ENCODE peak calls at places on chromosome 17, in four cellular contexts. O is K562, D is HCT116, N is HepG2. X is an unnamed sample.

GRCh38 chr17:80612997-80613731 is 68.5 kb downstream of the RPTOR start:
- DNase-seq in O (no peak), N (no peak), D (no peak), X (no peak)

GRCh38 chr17:19724501-19725420 is 8.4 kb upstream of the SLC47A2 start:
- DNase-seq in O (no peak), D (no peak), N (no peak), X (no peak)

GRCh38 chr17:2700031-2700490 is 11.5 kb downstream of the CLUH start:
- DNase-seq in O (no peak), D (no peak), N (no peak), X (no peak)

GRCh38 chr17:77475012-77475976 is 334.5 kb downstream of the SEC14L1 start:
- DNase-seq in N (no peak), O (no peak), D (no peak), X (no peak)

GRCh38 chr17:2190014-2190413 is 113.6 kb downstream of the SMG6 start:
- DNase-seq in O (no peak), N (no peak), D (no peak), X (no peak)

GRCh38 chr17:80738020-80738380 is 193.4 kb downstream of the RPTOR start:
- DNase-seq in O (no peak), D (no peak), N (no peak), X (no peak)

GRCh38 chr17:3687949-3688614 is 7.9 kb downstream of the P2RX5 start:
- DNase-seq in N (no peak), D (no peak), O (peak), X (no peak)

GRCh38 chr17:39730095-39730921 is at the start of gene MIEN1:
- DNase-seq in O (peak), N (peak), D (peak), X (no peak)

GRCh38 chr17:20066253-20066652 is 57.1 kb downstream of the SPECC1 start:
- DNase-seq in D (no peak), O (no peak), N (no peak), X (peak)

GRCh38 chr17:78001182-78001581 is 42.7 kb downstream of the TNRC6C start:
- DNase-seq in O (no peak), N (no peak), D (no peak), X (no peak)

GRCh38 chr17:6599364-6599763 is 41.1 kb downstream of the KIAA0753 start:
- DNase-seq in N (no peak), O (peak), D (no peak), X (no peak)

GRCh38 chr17:50056961-50057330 is 1.0 kb downstream of the ITGA3 start:
- DNase-seq in N (no peak), O (no peak), D (no peak), X (no peak)

GRCh38 chr17:39551879-39552278 is 55.8 kb downstream of the NEUROD2 start:
- DNase-seq in N (no peak), D (no peak), O (no peak), X (no peak)

GRCh38 chr17:72372185-72372584 is 251.4 kb downstream of the SOX9 start:
- DNase-seq in D (no peak), O (no peak), N (no peak), X (no peak)

GRCh38 chr17:82065193-82065637 is 389 bp downstream of the DUS1L start:
- DNase-seq in O (no peak), D (no peak), N (no peak), X (no peak)

GRCh38 chr17:49438439-49438861 is 23.8 kb upstream of the PHB1 start:
- DNase-seq in N (peak), O (no peak), D (no peak), X (no peak)

GRCh38 chr17:43418441-43419374 is 19.9 kb downstream of the ARL4D start:
- DNase-seq in N (peak), D (peak), O (peak), X (no peak)

GRCh38 chr17:6677158-6677831 is 25.7 kb downstream of the C17orf100 start:
- DNase-seq in O (no peak), N (peak), D (no peak), X (no peak)

GRCh38 chr17:21283482-21284318 is 811 bp upstream of the MAP2K3 start:
- DNase-seq in O (no peak), N (no peak), D (peak), X (no peak)

GRCh38 chr17:70310251-70310672 is 140.9 kb downstream of the KCNJ2 start:
- DNase-seq in D (no peak), O (no peak), N (no peak), X (no peak)

GRCh38 chr17:15963670-15964110 is 18.8 kb downstream of the ADORA2B start:
- DNase-seq in D (peak), N (no peak), O (no peak), X (no peak)

GRCh38 chr17:79968116-79968515 is 67.6 kb downstream of the TBC1D16 start:
- DNase-seq in O (no peak), N (no peak), D (no peak), X (no peak)

GRCh38 chr17:76547183-76547641 is 7.4 kb downstream of the PRCD start:
- DNase-seq in N (peak), D (no peak), O (peak), X (no peak)

GRCh38 chr17:76997981-76998531 is 129.9 kb downstream of the MGAT5B start:
- DNase-seq in O (no peak), N (no peak), D (no peak), X (no peak)

GRCh38 chr17:69501591-69502468 is 87.3 kb downstream of the MAP2K6 start:
- DNase-seq in O (no peak), D (no peak), N (peak), X (no peak)

GRCh38 chr17:75113798-75114551 is 4.2 kb downstream of the ARMC7 start:
- DNase-seq in O (peak), D (peak), N (peak), X (no peak)

GRCh38 chr17:39867084-39867890 is 715 bp upstream of the ZPBP2 start:
- DNase-seq in N (no peak), O (no peak), D (no peak), X (no peak)

GRCh38 chr17:82595893-82596292 is 52.4 kb downstream of the WDR45B start:
- DNase-seq in O (no peak), N (no peak), D (no peak), X (no peak)

GRCh38 chr17:8162232-8162996 is at the start of gene VAMP2:
- DNase-seq in N (no peak), D (no peak), O (peak), X (no peak)
- TF ChIP-seq TCF7L2 in N (no peak), D (no peak), O (no peak), X (no peak)

DNA sequence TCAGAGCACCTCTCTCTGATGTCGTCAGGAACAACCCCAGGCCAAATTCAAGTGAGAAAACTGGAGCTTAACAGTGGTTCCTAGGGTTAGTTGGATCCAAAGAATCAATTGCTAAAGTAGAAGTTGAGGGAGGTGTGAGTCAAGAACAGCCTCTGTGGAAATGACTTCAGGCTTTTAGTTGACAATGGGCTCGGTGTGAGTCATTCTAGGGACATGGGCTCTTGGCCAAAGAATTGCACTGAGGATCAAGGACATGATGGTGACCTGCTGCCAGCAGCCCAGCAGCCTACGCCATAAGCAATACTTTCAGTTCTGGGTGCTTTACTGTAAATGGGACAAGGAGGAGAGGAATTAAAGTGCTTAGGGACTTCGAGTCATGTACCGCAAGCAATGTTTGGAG is 32.1 kb upstream of the SMURF2 start:
- DNase-seq in O (peak), D (peak), N (peak), X (no peak)
- TF ChIP-seq POLR2AphosphoS5 in O (no peak), D (peak), N (no peak), X (no peak)

DNA sequence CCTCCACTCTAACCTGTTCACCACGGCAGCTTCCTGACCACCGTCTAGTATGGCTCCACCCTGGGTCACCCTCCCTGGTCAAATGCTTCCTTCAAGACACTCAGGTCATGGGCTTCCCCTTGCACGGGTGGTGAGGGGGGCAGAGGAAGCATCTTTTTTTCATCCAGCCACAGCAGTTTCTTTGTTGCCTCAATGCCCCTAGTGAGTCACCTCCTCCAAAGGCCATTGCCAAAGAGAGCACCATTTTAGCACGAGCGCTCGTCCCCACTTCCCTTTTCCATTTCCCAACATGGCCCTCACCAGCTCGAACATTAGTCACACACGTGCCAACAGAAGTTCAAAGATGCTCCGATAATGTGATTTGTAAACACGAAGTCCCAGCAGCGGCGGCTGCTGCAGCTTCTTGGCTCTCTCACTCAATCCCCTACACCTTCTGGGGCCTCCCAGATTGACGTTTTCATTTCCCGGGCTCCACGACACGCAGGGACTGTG is 134.6 kb downstream of the GAS7 start:
- DNase-seq in O (no peak), D (no peak), N (no peak), X (no peak)
- TF ChIP-seq TCF7L2 in O (no peak), D (no peak), N (no peak), X (no peak)

DNA sequence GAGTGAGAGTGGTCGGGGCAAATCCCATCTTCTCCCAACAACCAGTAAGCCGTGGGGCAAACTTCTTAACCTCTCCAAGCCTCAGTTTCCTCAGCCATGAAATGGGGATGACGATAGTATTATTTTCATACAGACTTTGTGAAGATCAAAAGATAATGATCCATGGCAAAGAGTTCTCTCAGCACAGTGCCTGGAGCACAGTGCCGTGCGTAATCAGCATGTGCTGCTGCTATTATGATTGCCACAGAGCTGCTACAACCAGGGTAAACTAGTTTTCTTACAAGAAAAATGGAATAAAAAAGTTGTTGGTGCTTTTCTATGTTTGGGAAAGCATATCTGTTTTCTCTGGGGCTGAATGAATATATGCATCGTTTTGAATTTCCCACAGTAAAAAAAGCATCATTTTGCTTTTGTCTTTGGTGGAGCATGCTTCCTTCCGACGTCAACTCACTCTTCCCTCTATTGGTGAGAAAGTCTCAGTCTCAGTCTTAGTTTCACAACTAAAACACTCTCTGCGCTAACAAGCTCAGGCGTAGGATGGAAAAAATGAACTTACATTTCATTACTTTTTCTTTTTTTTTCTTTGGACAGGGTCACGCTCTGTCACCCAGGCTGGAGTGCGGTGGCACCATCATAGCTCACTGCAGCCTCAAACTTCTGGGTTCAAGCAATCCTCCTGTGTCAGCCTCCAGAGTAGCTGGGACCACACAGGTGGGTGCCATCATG is 37.2 kb downstream of the CDK5R1 start:
- DNase-seq in N (no peak), O (no peak), D (no peak), X (no peak)
- TF ChIP-seq POLR2AphosphoS5 in N (no peak), O (no peak), D (no peak), X (no peak)

DNA sequence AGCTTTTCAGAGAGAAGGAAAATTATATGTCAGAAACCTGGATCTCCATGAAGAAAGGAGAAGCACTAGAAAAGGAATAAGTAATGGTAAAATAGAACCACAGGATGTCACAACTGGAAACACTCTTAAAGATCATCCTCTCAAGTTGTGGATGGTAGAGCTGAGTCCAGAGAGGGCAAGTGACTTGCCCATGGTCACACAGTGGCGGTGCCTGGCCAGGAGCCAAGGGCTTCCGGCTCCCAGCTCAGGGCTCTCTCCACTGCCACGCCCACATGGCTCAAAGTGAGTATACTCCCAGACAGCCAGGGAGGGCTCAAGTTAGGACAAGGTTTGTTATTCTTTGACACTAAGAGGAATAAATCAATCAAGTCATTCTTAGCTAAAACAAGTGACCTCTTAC is 159.8 kb downstream of the COPRS start:
- DNase-seq in D (no peak), O (peak), N (no peak), X (no peak)
- TF ChIP-seq TCF7L2 in D (no peak), O (no peak), N (no peak), X (no peak)

GRCh38 chr17:57662644-57663308 is 82.3 kb downstream of the CCDC182 start:
- DNase-seq in O (peak), D (peak), N (peak), X (no peak)

GRCh38 chr17:57665696-57666095 is 79.4 kb downstream of the CCDC182 start:
- DNase-seq in N (no peak), O (no peak), D (no peak), X (no peak)

GRCh38 chr17:57662021-57662420 is 83.1 kb downstream of the CCDC182 start:
- DNase-seq in N (no peak), O (no peak), D (no peak), X (no peak)

GRCh38 chr17:57665128-57665527 is 80.0 kb downstream of the CCDC182 start:
- DNase-seq in D (no peak), N (no peak), O (no peak), X (no peak)

GRCh38 chr17:57663326-57664070 is 81.6 kb downstream of the CCDC182 start:
- DNase-seq in O (no peak), N (no peak), D (no peak), X (no peak)
- TF ChIP-seq POLR2AphosphoS5 in O (no peak), N (no peak), D (no peak), X (no peak)

GRCh38 chr17:35313875-35314409 is 59.5 kb downstream of the SLFN11 start:
- DNase-seq in N (no peak), D (no peak), O (no peak), X (no peak)
- TF ChIP-seq TCF7L2 in N (no peak), D (no peak), O (no peak), X (no peak)